ENCODE peak calls at places on chromosomes 7 and 10, in four cellular contexts. G is SW480, L is NCI-H1417, P is A549. N is an unnamed sample.

GRCh38 chr10:122480146-122480833 is 18.9 kb downstream of the HTRA1 start:
- DNase-seq in G (no peak), L (no peak), P (no peak), N (no peak)

GRCh38 chr7:130272456-130273080 is 5.9 kb downstream of the CPA2 start:
- DNase-seq in G (no peak), L (peak; percentile 86), P (no peak), N (peak; percentile 63)

GRCh38 chr10:767211-767610 is 77.7 kb upstream of the DIP2C start:
- DNase-seq in G (no peak), L (no peak), P (no peak), N (no peak)

GRCh38 chr10:71213761-71214440 is 1.5 kb downstream of the UNC5B start:
- DNase-seq in G (peak; percentile 42), L (peak; percentile 40), P (peak; percentile 33), N (no peak)

GRCh38 chr7:117247809-117248208 is 75.0 kb downstream of the WNT2 start:
- DNase-seq in G (no peak), L (no peak), P (no peak), N (no peak)

GRCh38 chr7:96327429-96327828 is 5.5 kb upstream of the SLC25A13 start:
- DNase-seq in G (no peak), L (no peak), P (no peak), N (peak; percentile 40)

GRCh38 chr7:1124816-1125602 is 35.0 kb downstream of the ZFAND2A start:
- DNase-seq in G (no peak), L (no peak), P (no peak), N (no peak)

GRCh38 chr7:91249506-91250233 is 14.6 kb upstream of the FZD1 start:
- DNase-seq in G (no peak), L (no peak), P (peak; percentile 6), N (no peak)

GRCh38 chr10:7703140-7703539 is at the start of gene ITIH2:
- DNase-seq in G (no peak), L (no peak), P (no peak), N (no peak)

GRCh38 chr10:121608669-121609190 is 10.5 kb upstream of the FGFR2 start:
- DNase-seq in G (peak; percentile 32), L (no peak), P (peak; percentile 34), N (peak; percentile 27)

GRCh38 chr7:75617634-75618234 is 121.0 kb downstream of the HIP1 start:
- DNase-seq in G (no peak), L (no peak), P (peak; percentile 38), N (no peak)

GRCh38 chr10:114874827-114875541 is 53.4 kb downstream of the FHIP2A start:
- DNase-seq in G (no peak), L (no peak), P (no peak), N (peak; percentile 21)

GRCh38 chr10:124339951-124340760 is 78.6 kb downstream of the OAT start:
- DNase-seq in G (no peak), L (no peak), P (peak; percentile 38), N (no peak)

GRCh38 chr7:12895296-12895695 is 207.9 kb downstream of the ARL4A start:
- DNase-seq in G (no peak), L (no peak), P (no peak), N (no peak)

GRCh38 chr7:123573896-123574467 is 16.4 kb upstream of the NDUFA5 start:
- DNase-seq in G (no peak), L (no peak), P (no peak), N (no peak)

GRCh38 chr10:104297697-104298660 is 29.0 kb downstream of the GSTO2 start:
- DNase-seq in G (no peak), L (no peak), P (no peak), N (no peak)

GRCh38 chr10:104735036-104735435 is 93.9 kb downstream of the SORCS3 start:
- DNase-seq in G (no peak), L (peak; percentile 27), P (no peak), N (no peak)

GRCh38 chr10:80382989-80383388 is 25.4 kb upstream of the PRXL2A start:
- DNase-seq in G (peak; percentile 49), L (no peak), P (peak; percentile 46), N (peak; percentile 9)

GRCh38 chr7:155765458-155765857 is 46.8 kb downstream of the SHH start:
- DNase-seq in G (no peak), L (no peak), P (no peak), N (no peak)

GRCh38 chr10:118471863-118472262 is 123.6 kb downstream of the PRLHR start:
- DNase-seq in G (no peak), L (no peak), P (peak; percentile 9), N (no peak)

GRCh38 chr10:117461766-117462423 is 80.7 kb upstream of the EMX2 start:
- DNase-seq in G (peak; percentile 48), L (no peak), P (peak; percentile 77), N (no peak)

GRCh38 chr10:3825862-3826351 is 40.9 kb upstream of the KLF6 start:
- DNase-seq in G (no peak), L (no peak), P (no peak), N (no peak)

GRCh38 chr7:100803398-100804161 is 23.7 kb downstream of the EPHB4 start:
- DNase-seq in G (peak; percentile 96), L (peak; percentile 77), P (peak; percentile 78), N (peak; percentile 89)

GRCh38 chr7:102106625-102107024 is 180.0 kb upstream of the SH2B2 start:
- DNase-seq in G (no peak), L (no peak), P (no peak), N (no peak)

GRCh38 chr10:17905491-17905890 is 46.2 kb upstream of the SLC39A12 start:
- DNase-seq in G (no peak), L (no peak), P (no peak), N (no peak)

GRCh38 chr7:23347007-23347681 is 48.0 kb downstream of the MALSU1 start:
- DNase-seq in G (no peak), L (no peak), P (no peak), N (no peak)

GRCh38 chr7:29332027-29332806 is 137.6 kb downstream of the CHN2 start:
- DNase-seq in G (no peak), L (peak; percentile 92), P (no peak), N (peak; percentile 77)

GRCh38 chr10:71663311-71663710 is 56.3 kb downstream of the C10orf105 start:
- DNase-seq in G (no peak), L (no peak), P (peak; percentile 53), N (no peak)

N was measured in DMS153.